ENCODE peak calls at places on chromosome 20, in ten cellular contexts. One of them, this sample, is unnamed.

GRCh38 chr20:33370296-33370695 is 31.0 kb downstream of the CDK5RAP1 start:
- DNase-seq in NCI-H526: no peak
- DNase-seq in PC-9: no peak
- DNase-seq in stimulated activated CD4-positive, alpha-beta T cell treated with anti-CD3 and anti-CD28 coated beads, Interleukin-12 subunit alpha, Interleukin-12 subunit beta, amount 100 ng/mL, for 48 hours: peak; percentile 6
- DNase-seq in stimulated activated naive B cell treated with anti-CD40 and anti-IgM and Interleukin-4, amounts not matched to agents 10 μg/mL and 1 μg/mL and 100 μg/mL, for 72 hours: no peak
- DNase-seq in stimulated activated naive CD4-positive, alpha-beta T cell: peak; percentile 59
- DNase-seq in AG04449: no peak
- DNase-seq in fibroblast of the conjunctiva: no peak
- DNase-seq in midbrain: no peak
- DNase-seq in amniotic stem cell: no peak
- DNase-seq in this sample: no peak

GRCh38 chr20:63067266-63067635 is 60.5 kb upstream of the BHLHE23 start:
- DNase-seq in NCI-H526: no peak
- DNase-seq in PC-9: no peak
- DNase-seq in stimulated activated CD4-positive, alpha-beta T cell treated with anti-CD3 and anti-CD28 coated beads, Interleukin-12 subunit alpha, Interleukin-12 subunit beta, amount 100 ng/mL, for 48 hours: no peak
- DNase-seq in stimulated activated naive B cell treated with anti-CD40 and anti-IgM and Interleukin-4, amounts not matched to agents 10 μg/mL and 1 μg/mL and 100 μg/mL, for 72 hours: no peak
- DNase-seq in stimulated activated naive CD4-positive, alpha-beta T cell: no peak
- DNase-seq in AG04449: no peak
- DNase-seq in fibroblast of the conjunctiva: no peak
- DNase-seq in midbrain: no peak
- DNase-seq in amniotic stem cell: no peak
- DNase-seq in this sample: no peak

GRCh38 chr20:32040142-32040953 is 11.7 kb upstream of the HCK start:
- DNase-seq in NCI-H526: peak; percentile 64
- DNase-seq in PC-9: no peak
- DNase-seq in stimulated activated CD4-positive, alpha-beta T cell treated with anti-CD3 and anti-CD28 coated beads, Interleukin-12 subunit alpha, Interleukin-12 subunit beta, amount 100 ng/mL, for 48 hours: no peak
- DNase-seq in stimulated activated naive B cell treated with anti-CD40 and anti-IgM and Interleukin-4, amounts not matched to agents 10 μg/mL and 1 μg/mL and 100 μg/mL, for 72 hours: peak; percentile 74
- DNase-seq in stimulated activated naive CD4-positive, alpha-beta T cell: no peak
- DNase-seq in AG04449: no peak
- DNase-seq in fibroblast of the conjunctiva: no peak
- DNase-seq in midbrain: peak; percentile 34
- DNase-seq in amniotic stem cell: no peak
- DNase-seq in this sample: no peak

GRCh38 chr20:62426678-62427077 is 661 bp downstream of the RBBP8NL start:
- DNase-seq in NCI-H526: peak; percentile 72
- DNase-seq in PC-9: peak; percentile 77
- DNase-seq in stimulated activated CD4-positive, alpha-beta T cell treated with anti-CD3 and anti-CD28 coated beads, Interleukin-12 subunit alpha, Interleukin-12 subunit beta, amount 100 ng/mL, for 48 hours: no peak
- DNase-seq in stimulated activated naive B cell treated with anti-CD40 and anti-IgM and Interleukin-4, amounts not matched to agents 10 μg/mL and 1 μg/mL and 100 μg/mL, for 72 hours: no peak
- DNase-seq in stimulated activated naive CD4-positive, alpha-beta T cell: no peak
- DNase-seq in AG04449: no peak
- DNase-seq in fibroblast of the conjunctiva: no peak
- DNase-seq in midbrain: no peak
- DNase-seq in amniotic stem cell: no peak
- DNase-seq in this sample: no peak

GRCh38 chr20:62014889-62015375 is 50.7 kb downstream of the TAF4 start:
- DNase-seq in NCI-H526: no peak
- DNase-seq in PC-9: no peak
- DNase-seq in stimulated activated CD4-positive, alpha-beta T cell treated with anti-CD3 and anti-CD28 coated beads, Interleukin-12 subunit alpha, Interleukin-12 subunit beta, amount 100 ng/mL, for 48 hours: no peak
- DNase-seq in stimulated activated naive B cell treated with anti-CD40 and anti-IgM and Interleukin-4, amounts not matched to agents 10 μg/mL and 1 μg/mL and 100 μg/mL, for 72 hours: no peak
- DNase-seq in stimulated activated naive CD4-positive, alpha-beta T cell: no peak
- DNase-seq in AG04449: no peak
- DNase-seq in fibroblast of the conjunctiva: no peak
- DNase-seq in midbrain: no peak
- DNase-seq in amniotic stem cell: no peak
- DNase-seq in this sample: no peak

GRCh38 chr20:57896017-57896416 is 186.2 kb upstream of the PMEPA1 start:
- DNase-seq in NCI-H526: no peak
- DNase-seq in PC-9: no peak
- DNase-seq in stimulated activated CD4-positive, alpha-beta T cell treated with anti-CD3 and anti-CD28 coated beads, Interleukin-12 subunit alpha, Interleukin-12 subunit beta, amount 100 ng/mL, for 48 hours: no peak
- DNase-seq in stimulated activated naive B cell treated with anti-CD40 and anti-IgM and Interleukin-4, amounts not matched to agents 10 μg/mL and 1 μg/mL and 100 μg/mL, for 72 hours: no peak
- DNase-seq in stimulated activated naive CD4-positive, alpha-beta T cell: no peak
- DNase-seq in AG04449: no peak
- DNase-seq in fibroblast of the conjunctiva: no peak
- DNase-seq in midbrain: no peak
- DNase-seq in amniotic stem cell: no peak
- DNase-seq in this sample: no peak

GRCh38 chr20:9054176-9054575 is 14.7 kb upstream of the PLCB4 start:
- DNase-seq in NCI-H526: no peak
- DNase-seq in PC-9: no peak
- DNase-seq in stimulated activated CD4-positive, alpha-beta T cell treated with anti-CD3 and anti-CD28 coated beads, Interleukin-12 subunit alpha, Interleukin-12 subunit beta, amount 100 ng/mL, for 48 hours: no peak
- DNase-seq in stimulated activated naive B cell treated with anti-CD40 and anti-IgM and Interleukin-4, amounts not matched to agents 10 μg/mL and 1 μg/mL and 100 μg/mL, for 72 hours: no peak
- DNase-seq in stimulated activated naive CD4-positive, alpha-beta T cell: no peak
- DNase-seq in AG04449: no peak
- DNase-seq in fibroblast of the conjunctiva: no peak
- DNase-seq in midbrain: no peak
- DNase-seq in amniotic stem cell: peak; percentile 51
- DNase-seq in this sample: no peak

GRCh38 chr20:49872056-49872455 is 43.3 kb downstream of the SPATA2 start:
- DNase-seq in NCI-H526: no peak
- DNase-seq in PC-9: peak; percentile 72
- DNase-seq in stimulated activated CD4-positive, alpha-beta T cell treated with anti-CD3 and anti-CD28 coated beads, Interleukin-12 subunit alpha, Interleukin-12 subunit beta, amount 100 ng/mL, for 48 hours: no peak
- DNase-seq in stimulated activated naive B cell treated with anti-CD40 and anti-IgM and Interleukin-4, amounts not matched to agents 10 μg/mL and 1 μg/mL and 100 μg/mL, for 72 hours: no peak
- DNase-seq in stimulated activated naive CD4-positive, alpha-beta T cell: no peak
- DNase-seq in AG04449: no peak
- DNase-seq in fibroblast of the conjunctiva: no peak
- DNase-seq in midbrain: no peak
- DNase-seq in amniotic stem cell: no peak
- DNase-seq in this sample: no peak

GRCh38 chr20:6362245-6362644 is 239.4 kb upstream of the FERMT1 start:
- DNase-seq in NCI-H526: no peak
- DNase-seq in PC-9: no peak
- DNase-seq in stimulated activated CD4-positive, alpha-beta T cell treated with anti-CD3 and anti-CD28 coated beads, Interleukin-12 subunit alpha, Interleukin-12 subunit beta, amount 100 ng/mL, for 48 hours: no peak
- DNase-seq in stimulated activated naive B cell treated with anti-CD40 and anti-IgM and Interleukin-4, amounts not matched to agents 10 μg/mL and 1 μg/mL and 100 μg/mL, for 72 hours: no peak
- DNase-seq in stimulated activated naive CD4-positive, alpha-beta T cell: no peak
- DNase-seq in AG04449: no peak
- DNase-seq in fibroblast of the conjunctiva: no peak
- DNase-seq in midbrain: no peak
- DNase-seq in amniotic stem cell: no peak
- DNase-seq in this sample: no peak

GRCh38 chr20:60065741-60066437 is 107.7 kb downstream of the CDH26 start:
- DNase-seq in NCI-H526: no peak
- DNase-seq in PC-9: no peak
- DNase-seq in stimulated activated CD4-positive, alpha-beta T cell treated with anti-CD3 and anti-CD28 coated beads, Interleukin-12 subunit alpha, Interleukin-12 subunit beta, amount 100 ng/mL, for 48 hours: no peak
- DNase-seq in stimulated activated naive B cell treated with anti-CD40 and anti-IgM and Interleukin-4, amounts not matched to agents 10 μg/mL and 1 μg/mL and 100 μg/mL, for 72 hours: no peak
- DNase-seq in stimulated activated naive CD4-positive, alpha-beta T cell: no peak
- DNase-seq in AG04449: no peak
- DNase-seq in fibroblast of the conjunctiva: no peak
- DNase-seq in midbrain: no peak
- DNase-seq in amniotic stem cell: no peak
- DNase-seq in this sample: no peak

GRCh38 chr20:36117638-36118037 is 36.9 kb upstream of the EPB41L1 start:
- DNase-seq in NCI-H526: no peak
- DNase-seq in PC-9: no peak
- DNase-seq in stimulated activated CD4-positive, alpha-beta T cell treated with anti-CD3 and anti-CD28 coated beads, Interleukin-12 subunit alpha, Interleukin-12 subunit beta, amount 100 ng/mL, for 48 hours: no peak
- DNase-seq in stimulated activated naive B cell treated with anti-CD40 and anti-IgM and Interleukin-4, amounts not matched to agents 10 μg/mL and 1 μg/mL and 100 μg/mL, for 72 hours: no peak
- DNase-seq in stimulated activated naive CD4-positive, alpha-beta T cell: no peak
- DNase-seq in AG04449: no peak
- DNase-seq in fibroblast of the conjunctiva: no peak
- DNase-seq in midbrain: no peak
- DNase-seq in amniotic stem cell: no peak
- DNase-seq in this sample: no peak

GRCh38 chr20:48613926-48614325 is 213.9 kb downstream of the PREX1 start:
- DNase-seq in NCI-H526: no peak
- DNase-seq in PC-9: no peak
- DNase-seq in stimulated activated CD4-positive, alpha-beta T cell treated with anti-CD3 and anti-CD28 coated beads, Interleukin-12 subunit alpha, Interleukin-12 subunit beta, amount 100 ng/mL, for 48 hours: no peak
- DNase-seq in stimulated activated naive B cell treated with anti-CD40 and anti-IgM and Interleukin-4, amounts not matched to agents 10 μg/mL and 1 μg/mL and 100 μg/mL, for 72 hours: no peak
- DNase-seq in stimulated activated naive CD4-positive, alpha-beta T cell: no peak
- DNase-seq in AG04449: no peak
- DNase-seq in fibroblast of the conjunctiva: no peak
- DNase-seq in midbrain: no peak
- DNase-seq in amniotic stem cell: no peak
- DNase-seq in this sample: no peak

GRCh38 chr20:15487682-15488081 is 1085.6 kb downstream of the KIF16B start:
- DNase-seq in NCI-H526: no peak
- DNase-seq in PC-9: no peak
- DNase-seq in stimulated activated CD4-positive, alpha-beta T cell treated with anti-CD3 and anti-CD28 coated beads, Interleukin-12 subunit alpha, Interleukin-12 subunit beta, amount 100 ng/mL, for 48 hours: no peak
- DNase-seq in stimulated activated naive B cell treated with anti-CD40 and anti-IgM and Interleukin-4, amounts not matched to agents 10 μg/mL and 1 μg/mL and 100 μg/mL, for 72 hours: no peak
- DNase-seq in stimulated activated naive CD4-positive, alpha-beta T cell: no peak
- DNase-seq in AG04449: no peak
- DNase-seq in fibroblast of the conjunctiva: no peak
- DNase-seq in midbrain: no peak
- DNase-seq in amniotic stem cell: no peak
- DNase-seq in this sample: no peak

GRCh38 chr20:38888059-38888831 is 38.0 kb upstream of the FAM83D start:
- DNase-seq in NCI-H526: no peak
- DNase-seq in PC-9: no peak
- DNase-seq in stimulated activated CD4-positive, alpha-beta T cell treated with anti-CD3 and anti-CD28 coated beads, Interleukin-12 subunit alpha, Interleukin-12 subunit beta, amount 100 ng/mL, for 48 hours: no peak
- DNase-seq in stimulated activated naive B cell treated with anti-CD40 and anti-IgM and Interleukin-4, amounts not matched to agents 10 μg/mL and 1 μg/mL and 100 μg/mL, for 72 hours: no peak
- DNase-seq in stimulated activated naive CD4-positive, alpha-beta T cell: no peak
- DNase-seq in AG04449: no peak
- DNase-seq in fibroblast of the conjunctiva: no peak
- DNase-seq in midbrain: peak; percentile 71
- DNase-seq in amniotic stem cell: no peak
- DNase-seq in this sample: no peak

GRCh38 chr20:63745961-63746765 is 6.6 kb downstream of the SLC2A4RG start:
- DNase-seq in NCI-H526: no peak
- DNase-seq in PC-9: no peak
- DNase-seq in stimulated activated CD4-positive, alpha-beta T cell treated with anti-CD3 and anti-CD28 coated beads, Interleukin-12 subunit alpha, Interleukin-12 subunit beta, amount 100 ng/mL, for 48 hours: no peak
- DNase-seq in stimulated activated naive B cell treated with anti-CD40 and anti-IgM and Interleukin-4, amounts not matched to agents 10 μg/mL and 1 μg/mL and 100 μg/mL, for 72 hours: no peak
- DNase-seq in stimulated activated naive CD4-positive, alpha-beta T cell: no peak
- DNase-seq in AG04449: no peak
- DNase-seq in fibroblast of the conjunctiva: no peak
- DNase-seq in midbrain: no peak
- DNase-seq in amniotic stem cell: no peak
- DNase-seq in this sample: peak; percentile 34

GRCh38 chr20:444862-445426 is 17.4 kb downstream of the TBC1D20 start:
- DNase-seq in NCI-H526: no peak
- DNase-seq in PC-9: no peak
- DNase-seq in stimulated activated CD4-positive, alpha-beta T cell treated with anti-CD3 and anti-CD28 coated beads, Interleukin-12 subunit alpha, Interleukin-12 subunit beta, amount 100 ng/mL, for 48 hours: no peak
- DNase-seq in stimulated activated naive B cell treated with anti-CD40 and anti-IgM and Interleukin-4, amounts not matched to agents 10 μg/mL and 1 μg/mL and 100 μg/mL, for 72 hours: no peak
- DNase-seq in stimulated activated naive CD4-positive, alpha-beta T cell: no peak
- DNase-seq in AG04449: no peak
- DNase-seq in fibroblast of the conjunctiva: no peak
- DNase-seq in midbrain: no peak
- DNase-seq in amniotic stem cell: no peak
- DNase-seq in this sample: no peak

GRCh38 chr20:44594730-44595129 is 12.4 kb downstream of the PKIG start:
- DNase-seq in NCI-H526: no peak
- DNase-seq in PC-9: no peak
- DNase-seq in stimulated activated CD4-positive, alpha-beta T cell treated with anti-CD3 and anti-CD28 coated beads, Interleukin-12 subunit alpha, Interleukin-12 subunit beta, amount 100 ng/mL, for 48 hours: no peak
- DNase-seq in stimulated activated naive B cell treated with anti-CD40 and anti-IgM and Interleukin-4, amounts not matched to agents 10 μg/mL and 1 μg/mL and 100 μg/mL, for 72 hours: peak; percentile 69
- DNase-seq in stimulated activated naive CD4-positive, alpha-beta T cell: no peak
- DNase-seq in AG04449: peak; percentile 26
- DNase-seq in fibroblast of the conjunctiva: no peak
- DNase-seq in midbrain: no peak
- DNase-seq in amniotic stem cell: no peak
- DNase-seq in this sample: peak; percentile 50

GRCh38 chr20:49630396-49630951 is 62.5 kb upstream of the PTGIS start:
- DNase-seq in NCI-H526: no peak
- DNase-seq in PC-9: no peak
- DNase-seq in stimulated activated CD4-positive, alpha-beta T cell treated with anti-CD3 and anti-CD28 coated beads, Interleukin-12 subunit alpha, Interleukin-12 subunit beta, amount 100 ng/mL, for 48 hours: no peak
- DNase-seq in stimulated activated naive B cell treated with anti-CD40 and anti-IgM and Interleukin-4, amounts not matched to agents 10 μg/mL and 1 μg/mL and 100 μg/mL, for 72 hours: peak; percentile 33
- DNase-seq in stimulated activated naive CD4-positive, alpha-beta T cell: no peak
- DNase-seq in AG04449: no peak
- DNase-seq in fibroblast of the conjunctiva: no peak
- DNase-seq in midbrain: no peak
- DNase-seq in amniotic stem cell: no peak
- DNase-seq in this sample: peak; percentile 72

GRCh38 chr20:5024982-5025381 is 23.7 kb upstream of the SLC23A2 start:
- DNase-seq in NCI-H526: no peak
- DNase-seq in PC-9: no peak
- DNase-seq in stimulated activated CD4-positive, alpha-beta T cell treated with anti-CD3 and anti-CD28 coated beads, Interleukin-12 subunit alpha, Interleukin-12 subunit beta, amount 100 ng/mL, for 48 hours: no peak
- DNase-seq in stimulated activated naive B cell treated with anti-CD40 and anti-IgM and Interleukin-4, amounts not matched to agents 10 μg/mL and 1 μg/mL and 100 μg/mL, for 72 hours: no peak
- DNase-seq in stimulated activated naive CD4-positive, alpha-beta T cell: no peak
- DNase-seq in AG04449: no peak
- DNase-seq in fibroblast of the conjunctiva: no peak
- DNase-seq in midbrain: no peak
- DNase-seq in amniotic stem cell: no peak
- DNase-seq in this sample: no peak

GRCh38 chr20:23232219-23232581 is 118.4 kb upstream of the NXT1 start:
- DNase-seq in NCI-H526: no peak
- DNase-seq in PC-9: no peak
- DNase-seq in stimulated activated CD4-positive, alpha-beta T cell treated with anti-CD3 and anti-CD28 coated beads, Interleukin-12 subunit alpha, Interleukin-12 subunit beta, amount 100 ng/mL, for 48 hours: no peak
- DNase-seq in stimulated activated naive B cell treated with anti-CD40 and anti-IgM and Interleukin-4, amounts not matched to agents 10 μg/mL and 1 μg/mL and 100 μg/mL, for 72 hours: no peak
- DNase-seq in stimulated activated naive CD4-positive, alpha-beta T cell: no peak
- DNase-seq in AG04449: no peak
- DNase-seq in fibroblast of the conjunctiva: no peak
- DNase-seq in midbrain: no peak
- DNase-seq in amniotic stem cell: no peak
- DNase-seq in this sample: no peak

GRCh38 chr20:50689864-50690263 is 1.5 kb downstream of the RIPOR3 start:
- DNase-seq in NCI-H526: peak; percentile 94
- DNase-seq in PC-9: peak; percentile 75
- DNase-seq in stimulated activated CD4-positive, alpha-beta T cell treated with anti-CD3 and anti-CD28 coated beads, Interleukin-12 subunit alpha, Interleukin-12 subunit beta, amount 100 ng/mL, for 48 hours: no peak
- DNase-seq in stimulated activated naive B cell treated with anti-CD40 and anti-IgM and Interleukin-4, amounts not matched to agents 10 μg/mL and 1 μg/mL and 100 μg/mL, for 72 hours: no peak
- DNase-seq in stimulated activated naive CD4-positive, alpha-beta T cell: no peak
- DNase-seq in AG04449: no peak
- DNase-seq in fibroblast of the conjunctiva: peak; percentile 44
- DNase-seq in midbrain: no peak
- DNase-seq in amniotic stem cell: no peak
- DNase-seq in this sample: no peak

GRCh38 chr20:48797275-48797825 is 30.4 kb downstream of the PREX1 start:
- DNase-seq in NCI-H526: no peak
- DNase-seq in PC-9: no peak
- DNase-seq in stimulated activated CD4-positive, alpha-beta T cell treated with anti-CD3 and anti-CD28 coated beads, Interleukin-12 subunit alpha, Interleukin-12 subunit beta, amount 100 ng/mL, for 48 hours: no peak
- DNase-seq in stimulated activated naive B cell treated with anti-CD40 and anti-IgM and Interleukin-4, amounts not matched to agents 10 μg/mL and 1 μg/mL and 100 μg/mL, for 72 hours: no peak
- DNase-seq in stimulated activated naive CD4-positive, alpha-beta T cell: no peak
- DNase-seq in AG04449: no peak
- DNase-seq in fibroblast of the conjunctiva: no peak
- DNase-seq in midbrain: peak; percentile 86
- DNase-seq in amniotic stem cell: no peak
- DNase-seq in this sample: no peak

GRCh38 chr20:57985278-57985677 is 243.2 kb downstream of the ANKRD60 start:
- DNase-seq in NCI-H526: no peak
- DNase-seq in PC-9: no peak
- DNase-seq in stimulated activated CD4-positive, alpha-beta T cell treated with anti-CD3 and anti-CD28 coated beads, Interleukin-12 subunit alpha, Interleukin-12 subunit beta, amount 100 ng/mL, for 48 hours: no peak
- DNase-seq in stimulated activated naive B cell treated with anti-CD40 and anti-IgM and Interleukin-4, amounts not matched to agents 10 μg/mL and 1 μg/mL and 100 μg/mL, for 72 hours: no peak
- DNase-seq in stimulated activated naive CD4-positive, alpha-beta T cell: no peak
- DNase-seq in AG04449: no peak
- DNase-seq in fibroblast of the conjunctiva: no peak
- DNase-seq in midbrain: no peak
- DNase-seq in amniotic stem cell: no peak
- DNase-seq in this sample: no peak

GRCh38 chr20:44166008-44166407 is 21.0 kb downstream of the JPH2 start:
- DNase-seq in NCI-H526: no peak
- DNase-seq in PC-9: peak; percentile 99
- DNase-seq in stimulated activated CD4-positive, alpha-beta T cell treated with anti-CD3 and anti-CD28 coated beads, Interleukin-12 subunit alpha, Interleukin-12 subunit beta, amount 100 ng/mL, for 48 hours: no peak
- DNase-seq in stimulated activated naive B cell treated with anti-CD40 and anti-IgM and Interleukin-4, amounts not matched to agents 10 μg/mL and 1 μg/mL and 100 μg/mL, for 72 hours: no peak
- DNase-seq in stimulated activated naive CD4-positive, alpha-beta T cell: no peak
- DNase-seq in AG04449: no peak
- DNase-seq in fibroblast of the conjunctiva: no peak
- DNase-seq in midbrain: no peak
- DNase-seq in amniotic stem cell: no peak
- DNase-seq in this sample: no peak

GRCh38 chr20:21156266-21156665 is 30.4 kb downstream of the KIZ start:
- DNase-seq in NCI-H526: no peak
- DNase-seq in PC-9: peak; percentile 64
- DNase-seq in stimulated activated CD4-positive, alpha-beta T cell treated with anti-CD3 and anti-CD28 coated beads, Interleukin-12 subunit alpha, Interleukin-12 subunit beta, amount 100 ng/mL, for 48 hours: no peak
- DNase-seq in stimulated activated naive B cell treated with anti-CD40 and anti-IgM and Interleukin-4, amounts not matched to agents 10 μg/mL and 1 μg/mL and 100 μg/mL, for 72 hours: no peak
- DNase-seq in stimulated activated naive CD4-positive, alpha-beta T cell: no peak
- DNase-seq in AG04449: peak; percentile 44
- DNase-seq in fibroblast of the conjunctiva: no peak
- DNase-seq in midbrain: no peak
- DNase-seq in amniotic stem cell: no peak
- DNase-seq in this sample: no peak

GRCh38 chr20:64233725-64234124 is 21.8 kb upstream of the PCMTD2 start:
- DNase-seq in NCI-H526: no peak
- DNase-seq in PC-9: no peak
- DNase-seq in stimulated activated CD4-positive, alpha-beta T cell treated with anti-CD3 and anti-CD28 coated beads, Interleukin-12 subunit alpha, Interleukin-12 subunit beta, amount 100 ng/mL, for 48 hours: no peak
- DNase-seq in stimulated activated naive B cell treated with anti-CD40 and anti-IgM and Interleukin-4, amounts not matched to agents 10 μg/mL and 1 μg/mL and 100 μg/mL, for 72 hours: no peak
- DNase-seq in stimulated activated naive CD4-positive, alpha-beta T cell: no peak
- DNase-seq in AG04449: no peak
- DNase-seq in fibroblast of the conjunctiva: no peak
- DNase-seq in midbrain: no peak
- DNase-seq in amniotic stem cell: no peak
- DNase-seq in this sample: no peak

GRCh38 chr20:52945862-52946522 is 26.2 kb upstream of the TSHZ2 start:
- DNase-seq in NCI-H526: no peak
- DNase-seq in PC-9: no peak
- DNase-seq in stimulated activated CD4-positive, alpha-beta T cell treated with anti-CD3 and anti-CD28 coated beads, Interleukin-12 subunit alpha, Interleukin-12 subunit beta, amount 100 ng/mL, for 48 hours: no peak
- DNase-seq in stimulated activated naive B cell treated with anti-CD40 and anti-IgM and Interleukin-4, amounts not matched to agents 10 μg/mL and 1 μg/mL and 100 μg/mL, for 72 hours: no peak
- DNase-seq in stimulated activated naive CD4-positive, alpha-beta T cell: no peak
- DNase-seq in AG04449: no peak
- DNase-seq in fibroblast of the conjunctiva: no peak
- DNase-seq in midbrain: no peak
- DNase-seq in amniotic stem cell: no peak
- DNase-seq in this sample: no peak

GRCh38 chr20:56995635-56996075 is 270.8 kb downstream of the BMP7 start:
- DNase-seq in NCI-H526: peak; percentile 36
- DNase-seq in PC-9: peak; percentile 47
- DNase-seq in stimulated activated CD4-positive, alpha-beta T cell treated with anti-CD3 and anti-CD28 coated beads, Interleukin-12 subunit alpha, Interleukin-12 subunit beta, amount 100 ng/mL, for 48 hours: peak; percentile 2
- DNase-seq in stimulated activated naive B cell treated with anti-CD40 and anti-IgM and Interleukin-4, amounts not matched to agents 10 μg/mL and 1 μg/mL and 100 μg/mL, for 72 hours: no peak
- DNase-seq in stimulated activated naive CD4-positive, alpha-beta T cell: no peak
- DNase-seq in AG04449: no peak
- DNase-seq in fibroblast of the conjunctiva: no peak
- DNase-seq in midbrain: no peak
- DNase-seq in amniotic stem cell: no peak
- DNase-seq in this sample: peak; percentile 60